ENCODE peak calls at places on chromosomes 5 and 9, in seven cellular contexts. One of them, this sample, is unnamed.

GRCh38 chr5:147168578-147169327 is 66.1 kb upstream of the STK32A start:
- DNase-seq in CD4-positive, alpha-beta T cell: no peak
- DNase-seq in transverse colon: no peak
- DNase-seq in A549: no peak
- DNase-seq in uterus: no peak
- DNase-seq in cardiac muscle cell: peak; percentile 38
- DNase-seq in neural progenitor cell: no peak
- DNase-seq in this sample: no peak

GRCh38 chr5:35488786-35489185 is 128.9 kb upstream of the SPEF2 start:
- DNase-seq in uterus: no peak
- DNase-seq in transverse colon: no peak
- DNase-seq in CD4-positive, alpha-beta T cell: no peak
- DNase-seq in cardiac muscle cell: no peak
- DNase-seq in neural progenitor cell: no peak
- DNase-seq in A549: no peak
- DNase-seq in this sample: no peak

GRCh38 chr9:121889990-121890563 is 203.0 kb downstream of the TTLL11 start:
- DNase-seq in uterus: no peak
- DNase-seq in CD4-positive, alpha-beta T cell: no peak
- DNase-seq in cardiac muscle cell: no peak
- DNase-seq in neural progenitor cell: no peak
- DNase-seq in A549: no peak
- DNase-seq in transverse colon: no peak
- DNase-seq in this sample: no peak

GRCh38 chr9:6646028-6646636 is 603 bp upstream of the GLDC start:
- DNase-seq in neural progenitor cell: no peak
- DNase-seq in transverse colon: no peak
- DNase-seq in A549: no peak
- DNase-seq in cardiac muscle cell: no peak
- DNase-seq in CD4-positive, alpha-beta T cell: no peak
- DNase-seq in uterus: no peak
- DNase-seq in this sample: no peak

GRCh38 chr5:21711854-21712752 is 1141.0 kb downstream of the CDH12 start:
- DNase-seq in transverse colon: no peak
- DNase-seq in CD4-positive, alpha-beta T cell: no peak
- DNase-seq in neural progenitor cell: no peak
- DNase-seq in uterus: no peak
- DNase-seq in cardiac muscle cell: no peak
- DNase-seq in A549: no peak
- DNase-seq in this sample: no peak

GRCh38 chr5:68264024-68264956 is 48.7 kb downstream of the PIK3R1 start:
- DNase-seq in cardiac muscle cell: peak; percentile 86
- DNase-seq in A549: no peak
- DNase-seq in transverse colon: no peak
- DNase-seq in uterus: peak; percentile 55
- DNase-seq in CD4-positive, alpha-beta T cell: no peak
- DNase-seq in neural progenitor cell: no peak
- DNase-seq in this sample: no peak

GRCh38 chr9:116372081-116372673 is 218.6 kb downstream of the PAPPA start:
- DNase-seq in A549: no peak
- DNase-seq in neural progenitor cell: no peak
- DNase-seq in uterus: no peak
- DNase-seq in transverse colon: no peak
- DNase-seq in cardiac muscle cell: peak; percentile 40
- DNase-seq in CD4-positive, alpha-beta T cell: no peak
- DNase-seq in this sample: no peak

GRCh38 chr9:15738011-15738410 is 185.2 kb downstream of the CCDC171 start:
- DNase-seq in A549: no peak
- DNase-seq in uterus: no peak
- DNase-seq in cardiac muscle cell: peak; percentile 64
- DNase-seq in transverse colon: no peak
- DNase-seq in CD4-positive, alpha-beta T cell: no peak
- DNase-seq in neural progenitor cell: no peak
- DNase-seq in this sample: no peak

GRCh38 chr5:157689942-157690689 is 18.8 kb downstream of the C5orf52 start:
- DNase-seq in A549: no peak
- DNase-seq in CD4-positive, alpha-beta T cell: peak; percentile 10
- DNase-seq in neural progenitor cell: no peak
- DNase-seq in transverse colon: no peak
- DNase-seq in uterus: no peak
- DNase-seq in cardiac muscle cell: peak; percentile 39
- DNase-seq in this sample: no peak

GRCh38 chr9:132663851-132664250 is 5.9 kb downstream of the DDX31 start:
- DNase-seq in cardiac muscle cell: no peak
- DNase-seq in transverse colon: no peak
- DNase-seq in neural progenitor cell: no peak
- DNase-seq in A549: no peak
- DNase-seq in CD4-positive, alpha-beta T cell: no peak
- DNase-seq in uterus: no peak
- DNase-seq in this sample: no peak

GRCh38 chr9:89311346-89312153 is 555 bp downstream of the CKS2 start:
- DNase-seq in transverse colon: peak; percentile 21
- DNase-seq in uterus: no peak
- DNase-seq in CD4-positive, alpha-beta T cell: no peak
- DNase-seq in cardiac muscle cell: peak; percentile 24
- DNase-seq in A549: no peak
- DNase-seq in neural progenitor cell: no peak
- DNase-seq in this sample: no peak

GRCh38 chr5:125603321-125603720 is 819.9 kb upstream of the GRAMD2B start:
- DNase-seq in CD4-positive, alpha-beta T cell: no peak
- DNase-seq in transverse colon: no peak
- DNase-seq in cardiac muscle cell: no peak
- DNase-seq in neural progenitor cell: no peak
- DNase-seq in A549: no peak
- DNase-seq in uterus: no peak
- DNase-seq in this sample: no peak

GRCh38 chr5:82610686-82611085 is 332.5 kb upstream of the RPS23 start:
- DNase-seq in transverse colon: no peak
- DNase-seq in CD4-positive, alpha-beta T cell: no peak
- DNase-seq in uterus: no peak
- DNase-seq in A549: no peak
- DNase-seq in cardiac muscle cell: no peak
- DNase-seq in neural progenitor cell: no peak
- DNase-seq in this sample: no peak

GRCh38 chr5:137622850-137623249 is 113.0 kb downstream of the KLHL3 start:
- DNase-seq in uterus: no peak
- DNase-seq in A549: no peak
- DNase-seq in neural progenitor cell: no peak
- DNase-seq in cardiac muscle cell: peak; percentile 43
- DNase-seq in transverse colon: no peak
- DNase-seq in CD4-positive, alpha-beta T cell: no peak
- DNase-seq in this sample: peak; percentile 34

GRCh38 chr9:18489861-18490260 is 15.9 kb downstream of the ADAMTSL1 start:
- DNase-seq in neural progenitor cell: no peak
- DNase-seq in uterus: no peak
- DNase-seq in CD4-positive, alpha-beta T cell: no peak
- DNase-seq in A549: no peak
- DNase-seq in transverse colon: no peak
- DNase-seq in cardiac muscle cell: no peak
- DNase-seq in this sample: no peak

GRCh38 chr5:39639618-39640078 is 214.9 kb upstream of the DAB2 start:
- DNase-seq in cardiac muscle cell: peak; percentile 8
- DNase-seq in CD4-positive, alpha-beta T cell: no peak
- DNase-seq in neural progenitor cell: no peak
- DNase-seq in uterus: no peak
- DNase-seq in transverse colon: no peak
- DNase-seq in A549: no peak
- DNase-seq in this sample: no peak

GRCh38 chr9:111661150-111661801 is at the start of gene GNG10:
- DNase-seq in CD4-positive, alpha-beta T cell: peak; percentile 59
- DNase-seq in A549: peak; percentile 78
- DNase-seq in uterus: peak; percentile 24
- DNase-seq in cardiac muscle cell: peak; percentile 69
- DNase-seq in transverse colon: peak; percentile 65
- DNase-seq in neural progenitor cell: peak; percentile 80
- DNase-seq in this sample: peak; percentile 42

GRCh38 chr5:160899735-160900134 is 47.7 kb upstream of the ATP10B start:
- DNase-seq in CD4-positive, alpha-beta T cell: no peak
- DNase-seq in A549: no peak
- DNase-seq in transverse colon: no peak
- DNase-seq in cardiac muscle cell: no peak
- DNase-seq in neural progenitor cell: peak; percentile 15
- DNase-seq in uterus: no peak
- DNase-seq in this sample: no peak

GRCh38 chr5:133336121-133336968 is 276.0 kb downstream of the FSTL4 start:
- DNase-seq in CD4-positive, alpha-beta T cell: no peak
- DNase-seq in neural progenitor cell: no peak
- DNase-seq in uterus: no peak
- DNase-seq in cardiac muscle cell: no peak
- DNase-seq in transverse colon: peak; percentile 38
- DNase-seq in A549: no peak
- DNase-seq in this sample: no peak

GRCh38 chr5:124599048-124599973 is 147.1 kb downstream of the ZNF608 start:
- DNase-seq in transverse colon: peak; percentile 13
- DNase-seq in cardiac muscle cell: peak; percentile 77
- DNase-seq in uterus: no peak
- DNase-seq in neural progenitor cell: no peak
- DNase-seq in CD4-positive, alpha-beta T cell: no peak
- DNase-seq in A549: peak; percentile 10
- DNase-seq in this sample: no peak

GRCh38 chr9:77421506-77422265 is 226.4 kb downstream of the GNA14 start:
- DNase-seq in CD4-positive, alpha-beta T cell: no peak
- DNase-seq in uterus: no peak
- DNase-seq in transverse colon: no peak
- DNase-seq in neural progenitor cell: no peak
- DNase-seq in cardiac muscle cell: no peak
- DNase-seq in A549: no peak
- DNase-seq in this sample: no peak

GRCh38 chr5:17184596-17184995 is 32.8 kb upstream of the BASP1 start:
- DNase-seq in CD4-positive, alpha-beta T cell: no peak
- DNase-seq in neural progenitor cell: no peak
- DNase-seq in cardiac muscle cell: peak; percentile 58
- DNase-seq in A549: no peak
- DNase-seq in uterus: no peak
- DNase-seq in transverse colon: no peak
- DNase-seq in this sample: no peak

DNA sequence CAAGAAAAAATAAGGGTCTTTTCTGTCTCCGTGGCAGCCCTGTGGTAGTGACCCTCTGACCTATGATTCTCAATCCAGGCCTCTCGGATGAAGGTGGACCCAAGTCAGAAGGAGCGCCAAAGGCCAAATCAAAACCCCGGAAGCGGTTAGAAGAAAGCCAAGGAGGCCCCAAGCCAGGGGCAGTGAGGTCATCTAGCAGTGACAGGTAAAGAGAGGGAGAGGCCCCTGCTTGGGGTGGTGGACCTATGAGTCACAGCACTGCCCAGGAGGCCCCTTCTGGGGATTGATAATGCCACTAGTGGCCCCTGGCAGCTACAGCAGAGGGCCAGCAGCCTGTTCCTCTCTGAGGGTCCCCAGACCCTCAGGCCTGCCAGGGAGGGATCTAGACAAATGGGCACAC is 6.4 kb upstream of the SLC2A8 start:
- DNase-seq in transverse colon: no peak
- DNase-seq in CD4-positive, alpha-beta T cell: no peak
- DNase-seq in cardiac muscle cell: no peak
- DNase-seq in uterus: no peak
- DNase-seq in neural progenitor cell: no peak
- DNase-seq in A549: no peak
- DNase-seq in this sample: no peak
- H3K27ac ChIP-seq in transverse colon: peak overlapping the region; percentile 68
- H3K27ac ChIP-seq in CD4-positive, alpha-beta T cell: no peak overlapping the region
- H3K27ac ChIP-seq in cardiac muscle cell: no peak overlapping the region
- H3K27ac ChIP-seq in uterus: no peak overlapping the region
- H3K27ac ChIP-seq in neural progenitor cell: no peak overlapping the region
- H3K27ac ChIP-seq in A549: peak overlapping the region; percentile 12
- H3K27ac ChIP-seq in this sample: no peak overlapping the region

DNA sequence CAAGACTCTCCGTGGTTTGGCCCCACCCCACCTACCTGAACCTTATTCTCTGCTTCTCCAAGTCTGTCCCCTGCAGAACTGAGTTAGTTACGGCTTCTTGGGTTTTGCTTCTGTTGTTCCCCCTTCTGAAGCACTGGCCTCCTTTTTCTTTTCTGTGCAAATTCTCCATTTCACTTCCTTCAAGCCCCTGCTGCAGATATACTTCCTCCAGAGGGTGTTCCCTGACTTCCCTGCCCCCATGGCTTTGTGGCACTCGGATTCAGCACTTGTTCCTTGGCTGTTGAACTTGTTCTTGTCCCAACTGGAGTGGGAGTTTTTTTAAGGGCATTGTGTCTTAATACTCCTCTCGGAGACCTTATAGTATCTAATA is 2.0 kb downstream of the ZBTB34 start:
- DNase-seq in A549: no peak
- DNase-seq in cardiac muscle cell: no peak
- DNase-seq in neural progenitor cell: no peak
- DNase-seq in CD4-positive, alpha-beta T cell: no peak
- DNase-seq in transverse colon: peak; percentile 46
- DNase-seq in uterus: no peak
- DNase-seq in this sample: no peak
- H3K27ac ChIP-seq in A549: no peak overlapping the region
- H3K27ac ChIP-seq in cardiac muscle cell: peak overlapping the region; percentile 13
- H3K27ac ChIP-seq in neural progenitor cell: no peak overlapping the region
- H3K27ac ChIP-seq in CD4-positive, alpha-beta T cell: no peak overlapping the region
- H3K27ac ChIP-seq in transverse colon: peak overlapping the region; percentile 94
- H3K27ac ChIP-seq in uterus: no peak overlapping the region
- H3K27ac ChIP-seq in this sample: peak overlapping the region; percentile 8

DNA sequence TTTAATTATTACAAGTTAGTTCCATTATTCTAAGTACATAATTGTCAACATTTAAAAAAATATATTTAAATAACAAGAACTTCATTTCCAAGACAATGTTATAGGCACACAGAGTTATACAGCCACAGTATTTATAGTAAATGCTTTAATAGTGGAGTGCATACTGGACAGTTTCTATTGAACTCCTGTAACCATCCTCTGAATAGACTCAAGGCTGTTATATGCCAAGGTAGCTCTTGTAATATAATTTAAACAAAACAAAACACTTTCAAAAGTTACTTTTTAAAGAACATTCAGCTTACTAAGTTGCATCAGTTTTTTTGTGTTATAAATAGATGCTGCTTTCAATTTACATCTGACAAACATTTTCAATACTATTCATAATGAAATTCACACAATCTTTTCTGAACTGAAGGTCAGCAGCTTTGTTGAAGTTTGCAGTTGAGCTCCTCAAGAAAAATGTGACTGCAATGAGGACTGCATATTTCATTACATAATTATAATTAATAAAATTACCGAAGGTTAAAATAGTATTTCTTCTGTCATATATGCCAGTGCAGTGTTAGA is 549.9 kb upstream of the CYLC2 start:
- DNase-seq in uterus: no peak
- DNase-seq in CD4-positive, alpha-beta T cell: no peak
- DNase-seq in transverse colon: no peak
- DNase-seq in neural progenitor cell: no peak
- DNase-seq in cardiac muscle cell: no peak
- DNase-seq in A549: no peak
- DNase-seq in this sample: no peak
- H3K27ac ChIP-seq in uterus: no peak overlapping the region
- H3K27ac ChIP-seq in CD4-positive, alpha-beta T cell: no peak overlapping the region
- H3K27ac ChIP-seq in transverse colon: no peak overlapping the region
- H3K27ac ChIP-seq in neural progenitor cell: no peak overlapping the region
- H3K27ac ChIP-seq in cardiac muscle cell: no peak overlapping the region
- H3K27ac ChIP-seq in A549: no peak overlapping the region
- H3K27ac ChIP-seq in this sample: no peak overlapping the region

GRCh38 chr5:106267256-106267655 is 1403.5 kb downstream of the EFNA5 start:
- DNase-seq in uterus: no peak
- DNase-seq in CD4-positive, alpha-beta T cell: no peak
- DNase-seq in cardiac muscle cell: no peak
- DNase-seq in A549: no peak
- DNase-seq in transverse colon: no peak
- DNase-seq in neural progenitor cell: no peak
- DNase-seq in this sample: no peak

GRCh38 chr5:106258591-106259125 is 1412.1 kb downstream of the EFNA5 start:
- DNase-seq in uterus: no peak
- DNase-seq in transverse colon: no peak
- DNase-seq in A549: peak; percentile 2
- DNase-seq in CD4-positive, alpha-beta T cell: no peak
- DNase-seq in neural progenitor cell: no peak
- DNase-seq in cardiac muscle cell: no peak
- DNase-seq in this sample: no peak

GRCh38 chr5:106262395-106262794 is 1408.3 kb downstream of the EFNA5 start:
- DNase-seq in transverse colon: no peak
- DNase-seq in neural progenitor cell: no peak
- DNase-seq in CD4-positive, alpha-beta T cell: no peak
- DNase-seq in A549: no peak
- DNase-seq in uterus: no peak
- DNase-seq in cardiac muscle cell: no peak
- DNase-seq in this sample: no peak
- H3K27ac ChIP-seq in transverse colon: no peak overlapping the region
- H3K27ac ChIP-seq in neural progenitor cell: no peak overlapping the region
- H3K27ac ChIP-seq in CD4-positive, alpha-beta T cell: no peak overlapping the region
- H3K27ac ChIP-seq in A549: no peak overlapping the region
- H3K27ac ChIP-seq in uterus: no peak overlapping the region
- H3K27ac ChIP-seq in cardiac muscle cell: no peak overlapping the region
- H3K27ac ChIP-seq in this sample: no peak overlapping the region

This sample was measured in substantia nigra.